ENCODE peak calls at places on chromosomes 16 and 17, in five cellular contexts. L is HFFc6, M is cardiac fibroblast, Z is AG10803, T is IMR-90. J is an unnamed sample.

GRCh38 chr16:8764486-8765250 is 32.8 kb downstream of the TMEM186 start:
- DNase-seq in L (no peak), M (no peak), Z (no peak), T (no peak), J (no peak)

GRCh38 chr17:743139-743538 is 8.9 kb downstream of the GEMIN4 start:
- DNase-seq in L (no peak), M (no peak), Z (no peak), T (no peak), J (no peak)

GRCh38 chr16:23784811-23785447 is 30.1 kb downstream of the CHP2 start:
- DNase-seq in L (peak), M (peak), Z (no peak), T (peak), J (no peak)

GRCh38 chr16:3857189-3858013 is 23.1 kb downstream of the CREBBP start:
- DNase-seq in L (no peak), M (peak), Z (peak), T (peak), J (peak)

GRCh38 chr17:512926-513325 is 160.3 kb upstream of the RPH3AL start:
- DNase-seq in L (peak), M (peak), Z (peak), T (peak), J (peak)

GRCh38 chr17:27579897-27580321 is 51.1 kb upstream of the LGALS9 start:
- DNase-seq in L (no peak), M (no peak), Z (no peak), T (no peak), J (no peak)

GRCh38 chr17:61267847-61268246 is 131.8 kb upstream of the TBX2 start:
- DNase-seq in L (no peak), M (no peak), Z (no peak), T (no peak), J (no peak)

GRCh38 chr16:31186176-31186575 is 6.2 kb downstream of the FUS start:
- DNase-seq in L (no peak), M (no peak), Z (no peak), T (no peak), J (no peak)

GRCh38 chr16:31458073-31458834 is 1.0 kb upstream of the ARMC5 start:
- DNase-seq in L (peak), M (peak), Z (peak), T (peak), J (no peak)

GRCh38 chr17:72422505-72423285 is 301.9 kb downstream of the SOX9 start:
- DNase-seq in L (peak), M (peak), Z (peak), T (peak), J (peak)

GRCh38 chr17:29918922-29919856 is 10.8 kb downstream of the SSH2 start:
- DNase-seq in L (peak), M (peak), Z (peak), T (peak), J (peak)

GRCh38 chr17:77869665-77870132 is 88.8 kb upstream of the TNRC6C start:
- DNase-seq in L (no peak), M (no peak), Z (no peak), T (no peak), J (no peak)

GRCh38 chr16:50550035-50550434 is 1.8 kb downstream of the NKD1 start:
- DNase-seq in L (no peak), M (no peak), Z (no peak), T (no peak), J (no peak)

GRCh38 chr17:28997811-28998210 is 8.0 kb downstream of the SEZ6 start:
- DNase-seq in L (no peak), M (no peak), Z (no peak), T (no peak), J (no peak)

GRCh38 chr17:77489239-77489897 is 348.6 kb downstream of the SEC14L1 start:
- DNase-seq in L (no peak), M (no peak), Z (no peak), T (no peak), J (no peak)

GRCh38 chr17:40415390-40415789 is 2.3 kb downstream of the TOP2A start:
- DNase-seq in L (peak), M (peak), Z (peak), T (peak), J (peak)

GRCh38 chr16:30570621-30571443 is 682 bp downstream of the ZNF688 start:
- DNase-seq in L (peak), M (peak), Z (peak), T (peak), J (no peak)

GRCh38 chr16:10937068-10937859 is 5.0 kb downstream of the DEXI start:
- DNase-seq in L (no peak), M (no peak), Z (no peak), T (no peak), J (no peak)

GRCh38 chr17:73420897-73421296 is 109.1 kb upstream of the CDC42EP4 start:
- DNase-seq in L (no peak), M (no peak), Z (no peak), T (peak), J (peak)

GRCh38 chr16:1554826-1555445 is 21.5 kb downstream of the TMEM204 start:
- DNase-seq in L (no peak), M (no peak), Z (no peak), T (no peak), J (no peak)

GRCh38 chr16:84141143-84141670 is 3.8 kb downstream of the HSDL1 start:
- DNase-seq in L (no peak), M (no peak), Z (no peak), T (no peak), J (no peak)

GRCh38 chr16:81453091-81453728 is 8.6 kb downstream of the CMIP start:
- DNase-seq in L (no peak), M (no peak), Z (no peak), T (no peak), J (no peak)

GRCh38 chr16:78428193-78428592 is 328.7 kb downstream of the WWOX start:
- DNase-seq in L (no peak), M (no peak), Z (no peak), T (no peak), J (no peak)

GRCh38 chr16:86222541-86222940 is 287.8 kb upstream of the FOXF1 start:
- DNase-seq in L (peak), M (peak), Z (peak), T (peak), J (peak)